ENCODE peak calls at places on chromosomes 5 and 9, in four cellular contexts. I is GF-D8, L is NCI-H1417, O is A172. U is an unnamed sample.

GRCh38 chr9:90826326-90827020 is 24.9 kb downstream of the SYK start:
- DNase-seq in I (no peak), L (no peak), O (no peak), U (no peak)

GRCh38 chr9:72477862-72478564 is 43.4 kb upstream of the TMC1 start:
- DNase-seq in I (no peak), L (no peak), O (peak; percentile 85), U (no peak)

GRCh38 chr9:65420771-65421170 is 135.8 kb upstream of the FOXD4L5 start:
- DNase-seq in I (no peak), L (no peak), O (no peak), U (no peak)

GRCh38 chr9:89631381-89631780 is 26.6 kb downstream of the GADD45G start:
- DNase-seq in I (no peak), L (no peak), O (no peak), U (no peak)

GRCh38 chr5:138503487-138504270 is 38.4 kb downstream of the EGR1 start:
- DNase-seq in I (no peak), L (peak; percentile 44), O (peak; percentile 58), U (no peak)

GRCh38 chr5:62340392-62340791 is 34.4 kb downstream of the KIF2A start:
- DNase-seq in I (no peak), L (no peak), O (no peak), U (no peak)

GRCh38 chr5:97124335-97124734 is 18.1 kb downstream of the LIX1 start:
- DNase-seq in I (no peak), L (no peak), O (no peak), U (no peak)

GRCh38 chr9:135253305-135254004 is 166.0 kb downstream of the OLFM1 start:
- DNase-seq in I (no peak), L (no peak), O (peak; percentile 37), U (peak; percentile 69)

GRCh38 chr5:10705736-10706135 is 55.3 kb downstream of the DAP start:
- DNase-seq in I (no peak), L (no peak), O (peak; percentile 70), U (no peak)

U was measured in H1.